ENCODE peak calls at places on chromosomes 5 and 9, in five cellular contexts. E is dorsolateral prefrontal cortex, Q is glutamatergic neuron, O is cardiac muscle cell, F is fibroblast of mammary gland. P is an unnamed sample.

GRCh38 chr9:122134822-122135528 is 24.6 kb downstream of the NDUFA8 start:
- DNase-seq in O (no peak), E (no peak), Q (no peak), F (no peak), P (peak; percentile 73)

GRCh38 chr5:129905467-129906176 is 1.4 kb downstream of the CHSY3 start:
- DNase-seq in Q (peak; percentile 45), E (peak; percentile 48), O (peak; percentile 34), F (peak; percentile 21), P (no peak)

GRCh38 chr9:8533681-8534080 is 734.1 kb upstream of the DMAC1 start:
- DNase-seq in F (no peak), E (no peak), O (no peak), Q (no peak), P (no peak)

GRCh38 chr5:115366223-115366622 is 69.8 kb upstream of the CCDC112 start:
- DNase-seq in E (no peak), F (peak; percentile 88), O (no peak), Q (no peak), P (no peak)

GRCh38 chr5:14842117-14842516 is 29.5 kb downstream of the ANKH start:
- DNase-seq in E (no peak), Q (no peak), O (no peak), F (no peak), P (no peak)

GRCh38 chr9:79471577-79472543 is 99.9 kb upstream of the TLE4 start:
- DNase-seq in O (peak; percentile 42), F (peak; percentile 32), E (peak; percentile 76), Q (no peak), P (peak; percentile 84)

GRCh38 chr5:80672140-80672736 is 17.5 kb upstream of the DHFR start:
- DNase-seq in Q (peak; percentile 78), F (peak; percentile 76), O (peak; percentile 79), E (peak; percentile 72), P (no peak)

GRCh38 chr9:36871606-36872005 is 162.5 kb downstream of the PAX5 start:
- DNase-seq in Q (no peak), F (no peak), E (no peak), O (no peak), P (no peak)

GRCh38 chr5:26024774-26025173 is 1013.6 kb downstream of the CDH9 start:
- DNase-seq in Q (peak; percentile 51), F (no peak), E (no peak), O (peak; percentile 28), P (no peak)

GRCh38 chr9:127723450-127723849 is 7.6 kb downstream of the TTC16 start:
- DNase-seq in O (no peak), F (peak; percentile 69), E (no peak), Q (no peak), P (no peak)

GRCh38 chr5:128494516-128494915 is 43.5 kb downstream of the FBN2 start:
- DNase-seq in F (peak; percentile 12), O (no peak), Q (no peak), E (no peak), P (no peak)

GRCh38 chr9:34375901-34376595 is 650 bp downstream of the MYORG start:
- DNase-seq in Q (peak; percentile 67), O (peak; percentile 44), F (peak; percentile 15), E (no peak), P (no peak)

GRCh38 chr5:41871866-41872265 is 1.6 kb upstream of the OXCT1 start:
- DNase-seq in F (peak; percentile 75), E (no peak), O (no peak), Q (no peak), P (no peak)

GRCh38 chr9:129264388-129264787 is 86.3 kb upstream of the IER5L start:
- DNase-seq in E (no peak), Q (no peak), O (no peak), F (no peak), P (no peak)

GRCh38 chr5:50325237-50325832 is 115.8 kb downstream of the EMB start:
- DNase-seq in F (peak; percentile 31), O (peak; percentile 2), E (no peak), Q (no peak), P (no peak)

GRCh38 chr9:72788966-72789365 is 163.9 kb downstream of the ALDH1A1 start:
- DNase-seq in E (no peak), Q (no peak), O (no peak), F (no peak), P (no peak)

GRCh38 chr5:175444060-175444904 is at the start of gene DRD1:
- DNase-seq in Q (peak; percentile 73), O (peak; percentile 78), F (peak; percentile 15), E (peak; percentile 61), P (no peak)

GRCh38 chr9:110220809-110221208 is 12.8 kb upstream of the C9orf152 start:
- DNase-seq in Q (no peak), F (no peak), O (no peak), E (no peak), P (no peak)

GRCh38 chr5:116947691-116948528 is 373.3 kb upstream of the SEMA6A start:
- DNase-seq in E (peak; percentile 45), O (peak; percentile 50), Q (peak; percentile 73), F (peak; percentile 14), P (no peak)
- TF ChIP-seq CTCF in E (peak; percentile 39), O (peak; percentile 79), Q (peak; percentile 67), F (peak; percentile 46), P (peak; percentile 59)

GRCh38 chr9:4118666-4119065 is 181.2 kb downstream of the GLIS3 start:
- DNase-seq in F (no peak), E (no peak), O (no peak), Q (no peak), P (no peak)

GRCh38 chr9:4119778-4120554 is 179.9 kb downstream of the GLIS3 start:
- DNase-seq in F (no peak), E (no peak), O (no peak), Q (no peak), P (no peak)

GRCh38 chr9:4116708-4117460 is 183.0 kb downstream of the GLIS3 start:
- DNase-seq in Q (no peak), E (no peak), F (peak; percentile 94), O (no peak), P (no peak)

GRCh38 chr9:4116091-4116581 is 183.7 kb downstream of the GLIS3 start:
- DNase-seq in O (no peak), F (peak; percentile 38), E (no peak), Q (no peak), P (no peak)

DNA sequence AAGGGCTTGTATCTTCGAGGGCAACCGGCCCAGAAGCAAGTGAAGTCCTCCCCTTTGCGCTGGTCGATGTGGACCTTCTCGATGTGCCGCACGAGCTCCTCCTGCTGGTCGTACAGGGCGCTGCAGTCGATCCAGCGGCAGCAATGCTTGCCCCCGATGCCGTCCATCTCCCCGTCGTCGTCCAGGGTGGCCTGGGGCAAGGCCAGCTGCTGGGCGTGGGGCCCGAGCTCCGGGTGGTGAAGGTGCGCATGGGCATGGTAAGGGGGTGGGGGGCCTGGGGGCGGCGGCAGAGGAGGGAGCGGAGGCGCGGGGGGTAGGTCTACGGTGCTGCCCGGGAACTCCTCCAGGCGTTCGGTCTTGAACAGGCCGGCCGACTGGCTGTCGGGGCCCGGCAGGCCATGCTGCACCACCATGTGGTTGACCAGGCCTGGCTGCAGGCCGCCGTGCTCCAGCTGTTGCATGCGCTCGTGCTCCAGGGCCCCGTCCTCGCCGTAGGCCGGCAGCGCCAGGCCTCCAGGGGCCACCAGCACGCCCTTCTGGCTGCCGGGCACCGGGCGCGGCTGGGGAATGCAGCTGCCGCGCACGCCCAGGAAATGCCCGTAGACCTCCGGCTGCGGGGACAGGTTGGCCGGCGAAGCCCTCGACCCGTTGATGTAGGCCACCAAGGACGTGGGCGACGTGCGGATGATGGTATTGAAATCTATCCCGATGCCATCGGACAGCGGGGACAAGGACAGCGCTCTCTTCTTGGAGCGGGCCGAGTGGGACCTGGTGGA is 181.8 kb downstream of the GLIS3 start:
- DNase-seq in Q (peak; percentile 25), E (no peak), F (no peak), O (no peak), P (no peak)
- TF ChIP-seq CTCF in Q (peak; percentile 37), E (peak; percentile 24), F (peak; percentile 28), O (peak; percentile 41), P (peak; percentile 41)

GRCh38 chr9:126687868-126688503 is 74.3 kb downstream of the LMX1B start:
- DNase-seq in F (no peak), Q (no peak), E (no peak), O (no peak), P (no peak)

GRCh38 chr9:126690431-126691051 is 76.8 kb downstream of the LMX1B start:
- DNase-seq in Q (peak; percentile 82), E (no peak), F (peak; percentile 10), O (peak; percentile 76), P (no peak)

GRCh38 chr9:126689027-126689825 is 75.5 kb downstream of the LMX1B start:
- DNase-seq in E (no peak), Q (no peak), O (no peak), F (no peak), P (no peak)

GRCh38 chr9:126692041-126692758 is 78.5 kb downstream of the LMX1B start:
- DNase-seq in F (no peak), Q (no peak), O (no peak), E (no peak), P (no peak)

DNA sequence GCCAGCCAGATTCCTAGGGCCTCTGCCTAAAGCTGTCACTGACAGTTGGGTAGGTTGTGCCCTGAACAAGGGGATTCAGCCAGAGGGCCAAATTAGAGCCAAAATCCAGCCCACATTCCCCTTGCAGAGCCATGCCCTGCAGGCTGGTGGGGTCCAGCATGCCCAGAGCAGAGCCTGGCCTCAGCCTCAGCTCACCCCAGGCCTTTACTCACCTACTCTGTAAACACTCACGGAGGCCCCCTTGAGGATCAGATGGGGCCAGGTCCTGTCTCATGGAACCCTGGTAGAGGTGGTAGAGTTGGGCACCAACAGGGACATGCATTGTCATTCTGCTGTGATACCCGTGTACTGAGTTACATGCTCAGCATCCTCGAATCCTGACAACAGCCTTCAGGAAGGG is 74.9 kb downstream of the LMX1B start:
- DNase-seq in F (no peak), O (no peak), Q (no peak), E (no peak), P (no peak)
- TF ChIP-seq CTCF in F (no peak), O (no peak), Q (no peak), E (no peak), P (no peak)

GRCh38 chr5:57889558-57889957 is 406.9 kb upstream of the ACTBL2 start:
- DNase-seq in F (peak; percentile 46), Q (no peak), E (no peak), O (peak; percentile 20), P (no peak)
- TF ChIP-seq CTCF in F (peak; percentile 21), Q (no peak), E (peak; percentile 21), O (peak; percentile 34), P (peak; percentile 45)

GRCh38 chr5:113678202-113678601 is 164.7 kb downstream of the YTHDC2 start:
- DNase-seq in O (no peak), F (no peak), E (no peak), Q (no peak), P (no peak)
- TF ChIP-seq CTCF in O (no peak), F (no peak), E (no peak), Q (no peak), P (no peak)

DNA sequence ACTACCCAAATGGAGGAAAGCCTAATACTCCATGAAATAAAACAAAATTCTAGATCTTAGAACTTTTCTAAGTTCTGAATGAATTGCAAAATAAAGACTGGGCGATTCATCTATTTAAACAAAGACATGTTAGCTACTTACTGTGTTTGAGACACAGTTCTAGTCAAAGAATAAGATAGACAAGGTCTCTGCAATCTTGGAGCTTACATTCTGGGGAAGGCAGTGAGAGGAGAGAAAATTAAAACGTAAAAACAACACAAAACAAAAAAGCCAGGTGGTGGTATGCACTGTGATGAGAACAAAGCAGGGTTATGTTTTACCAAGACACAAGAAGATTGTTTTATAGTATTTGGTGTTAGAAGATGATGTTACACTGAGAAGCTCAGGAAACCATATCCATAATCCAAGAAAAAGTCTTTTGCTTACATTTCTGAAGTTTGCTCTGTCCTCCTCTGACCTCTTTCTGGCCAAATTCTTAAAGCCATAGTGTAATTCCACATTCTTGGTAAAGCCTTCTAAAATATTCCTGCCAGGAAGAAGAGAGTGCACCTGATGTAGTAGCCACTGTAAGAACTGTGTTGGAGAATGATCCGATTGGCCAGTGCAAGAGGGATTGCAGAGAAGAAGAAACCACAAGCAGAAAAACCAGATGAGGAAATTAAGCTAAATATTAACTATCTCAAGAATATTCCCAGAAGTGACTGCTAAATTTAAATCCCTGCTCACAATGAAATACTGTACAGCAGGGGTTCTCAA is 218.4 kb downstream of the PCSK1 start:
- DNase-seq in O (no peak), Q (no peak), F (no peak), E (no peak), P (no peak)
- TF ChIP-seq CTCF in O (no peak), Q (no peak), F (no peak), E (no peak), P (no peak)

P was measured in osteocyte.